ENCODE peak calls at places on chromosomes 5 and 9, in five cellular contexts. O is body of pancreas, X is progenitor cell of endocrine pancreas, T is IMR-90, W is upper lobe of right lung. Z is an unnamed sample.

GRCh38 chr9:1018121-1018520 is 32.0 kb upstream of the DMRT2 start:
- DNase-seq in X (no peak), T (no peak), W (no peak), O (peak), Z (no peak)

GRCh38 chr9:120868676-120869359 is 8.2 kb downstream of the PHF19 start:
- DNase-seq in O (peak), W (peak), T (peak), X (peak), Z (peak)

GRCh38 chr9:83959061-83959460 is 21.0 kb downstream of the HNRNPK start:
- DNase-seq in T (peak), O (no peak), X (no peak), W (no peak), Z (no peak)

GRCh38 chr9:117546894-117547293 is 132.0 kb upstream of the ASTN2 start:
- DNase-seq in T (no peak), O (peak), X (no peak), W (no peak), Z (no peak)

GRCh38 chr9:134871941-134872340 is 8.7 kb upstream of the FCN2 start:
- DNase-seq in O (no peak), W (no peak), T (peak), X (no peak), Z (no peak)

GRCh38 chr5:168578006-168578405 is 1.2 kb downstream of the PANK3 start:
- DNase-seq in T (peak), X (no peak), W (no peak), O (no peak), Z (no peak)

GRCh38 chr5:92599217-92599810 is 981.7 kb downstream of the NR2F1-AS1 start:
- DNase-seq in T (no peak), W (no peak), X (no peak), O (no peak), Z (no peak)

GRCh38 chr5:178198706-178199105 is 5.6 kb upstream of the HNRNPAB start:
- DNase-seq in O (no peak), W (no peak), X (no peak), T (no peak), Z (no peak)

GRCh38 chr5:167998148-167998767 is 293.2 kb upstream of the WWC1 start:
- DNase-seq in X (no peak), T (peak), O (no peak), W (no peak), Z (no peak)

GRCh38 chr9:127903557-127904475 is 4.4 kb upstream of the ST6GALNAC6 start:
- DNase-seq in X (no peak), W (peak), O (peak), T (no peak), Z (peak)

GRCh38 chr5:59222687-59223511 is 640.0 kb downstream of the RAB3C start:
- DNase-seq in O (no peak), X (no peak), T (no peak), W (no peak), Z (no peak)

GRCh38 chr5:131430794-131431193 is 166.9 kb downstream of the CDC42SE2 start:
- DNase-seq in T (peak), O (no peak), W (no peak), X (no peak), Z (no peak)

GRCh38 chr9:127734247-127734746 is 797 bp downstream of the TOR2A start:
- DNase-seq in O (peak), W (peak), T (no peak), X (no peak), Z (no peak)

GRCh38 chr9:93088656-93089015 is 7.4 kb upstream of the CARD19 start:
- DNase-seq in W (peak), O (no peak), X (no peak), T (no peak), Z (no peak)

GRCh38 chr5:95900383-95900958 is 61.2 kb downstream of the ELL2 start:
- DNase-seq in O (peak), X (no peak), W (no peak), T (peak), Z (no peak)

GRCh38 chr9:125479846-125480615 is 218.4 kb downstream of the GAPVD1 start:
- DNase-seq in X (no peak), W (no peak), O (no peak), T (no peak), Z (no peak)

GRCh38 chr5:180463916-180464602 is 30.1 kb upstream of the CNOT6 start:
- DNase-seq in W (peak), O (no peak), T (no peak), X (no peak), Z (no peak)

GRCh38 chr5:132259061-132259851 is 1.8 kb downstream of the PDLIM4 start:
- DNase-seq in O (peak), W (peak), T (peak), X (no peak), Z (no peak)

GRCh38 chr5:96920956-96921355 is 14.9 kb upstream of the LNPEP start:
- DNase-seq in T (no peak), X (no peak), W (no peak), O (no peak), Z (no peak)

GRCh38 chr9:2502210-2502609 is 119.4 kb upstream of the VLDLR start:
- DNase-seq in X (no peak), W (no peak), O (no peak), T (no peak), Z (no peak)

GRCh38 chr9:79471577-79472543 is 99.9 kb upstream of the TLE4 start:
- DNase-seq in T (peak), W (no peak), O (peak), X (no peak), Z (no peak)

GRCh38 chr9:94656190-94656589 is 16.9 kb upstream of the FBP1 start:
- DNase-seq in O (peak), T (no peak), W (no peak), X (no peak), Z (peak)

GRCh38 chr9:99433555-99433954 is 211.5 kb downstream of the SEC61B start:
- DNase-seq in T (peak), W (peak), O (peak), X (no peak), Z (peak)

GRCh38 chr9:28951945-28952344 is 1378.7 kb upstream of the C9orf72 start:
- DNase-seq in X (no peak), T (no peak), W (no peak), O (no peak), Z (no peak)

GRCh38 chr9:17401858-17402257 is 177.0 kb upstream of the SH3GL2 start:
- DNase-seq in T (peak), O (no peak), W (no peak), X (no peak), Z (no peak)

GRCh38 chr5:367358-368130 is 46.0 kb downstream of the AHRR start:
- DNase-seq in X (peak), W (peak), O (no peak), T (no peak), Z (no peak)

GRCh38 chr9:135104761-135105160 is 17.3 kb downstream of the OLFM1 start:
- DNase-seq in X (no peak), W (no peak), O (no peak), T (no peak), Z (no peak)

GRCh38 chr5:178319541-178320041 is 87.0 kb upstream of the PHYKPL start:
- DNase-seq in X (no peak), O (no peak), W (peak), T (no peak), Z (no peak)

GRCh38 chr5:131382407-131383395 is 118.8 kb downstream of the CDC42SE2 start:
- DNase-seq in X (no peak), O (no peak), T (peak), W (no peak), Z (no peak)

GRCh38 chr5:179405426-179406030 is 60.3 kb upstream of the ADAMTS2 start:
- DNase-seq in X (no peak), O (no peak), W (no peak), T (no peak), Z (no peak)

GRCh38 chr5:179405054-179405416 is 59.8 kb upstream of the ADAMTS2 start:
- DNase-seq in X (no peak), T (no peak), W (no peak), O (no peak), Z (no peak)

GRCh38 chr5:179403426-179404147 is 58.3 kb upstream of the ADAMTS2 start:
- DNase-seq in X (no peak), O (no peak), W (no peak), T (no peak), Z (no peak)

GRCh38 chr5:179406031-179406681 is 60.9 kb upstream of the ADAMTS2 start:
- DNase-seq in W (no peak), O (no peak), T (peak), X (no peak), Z (no peak)

GRCh38 chr5:179404321-179405053 is 59.2 kb upstream of the ADAMTS2 start:
- DNase-seq in W (no peak), T (peak), O (peak), X (no peak), Z (no peak)
- TF ChIP-seq CTCF in W (peak), T (peak), O (no peak), X (peak), Z (no peak)

GRCh38 chr9:7377489-7377888 is 422.1 kb downstream of the DMAC1 start:
- DNase-seq in O (no peak), W (no peak), T (no peak), X (no peak), Z (no peak)
- TF ChIP-seq CTCF in O (no peak), W (no peak), T (no peak), X (no peak), Z (no peak)

GRCh38 chr5:13307480-13307879 is 637.0 kb downstream of the DNAH5 start:
- DNase-seq in W (no peak), T (no peak), O (no peak), X (no peak), Z (no peak)
- TF ChIP-seq CTCF in W (no peak), T (no peak), O (no peak), X (no peak), Z (no peak)

GRCh38 chr9:136223871-136224640 is 19.1 kb upstream of the LHX3 start:
- DNase-seq in X (no peak), W (no peak), O (no peak), T (no peak), Z (no peak)

GRCh38 chr9:136225366-136225747 is 20.3 kb downstream of the QSOX2 start:
- DNase-seq in T (no peak), O (no peak), W (no peak), X (no peak), Z (peak)

GRCh38 chr9:136226680-136227410 is 18.8 kb downstream of the QSOX2 start:
- DNase-seq in O (no peak), W (no peak), X (no peak), T (no peak), Z (no peak)

GRCh38 chr9:136228107-136228875 is 17.3 kb downstream of the QSOX2 start:
- DNase-seq in W (no peak), X (no peak), T (peak), O (peak), Z (no peak)

GRCh38 chr9:136225748-136226679 is 19.6 kb downstream of the QSOX2 start:
- DNase-seq in X (peak), O (peak), T (peak), W (peak), Z (peak)
- TF ChIP-seq CTCF in X (peak), O (peak), T (peak), W (peak), Z (peak)

Z was measured in activated B cell treated with CpG ODN at 0.5 μM for 24 hours.